ENCODE peak calls at places on chromosomes 2 and 18, in six cellular contexts. G is HFFc6; B is type B pancreatic cell; C is cardiac fibroblast; P is effector memory CD8-positive, alpha-beta T cell; S is stimulated activated CD4-positive, alpha-beta T cell treated with anti-CD3 and anti-CD28 coated beads, Interleukin-2, amount 100 ng/mL, for 48 hours. E is an unnamed sample.

GRCh38 chr2:19035238-19035637 is 323.2 kb downstream of the OSR1 start:
- DNase-seq in G (no peak), B (no peak), C (peak), P (no peak), S (no peak), E (no peak)

GRCh38 chr2:60282886-60283285 is 270.6 kb downstream of the BCL11A start:
- DNase-seq in G (no peak), B (no peak), C (no peak), P (no peak), S (no peak), E (no peak)

GRCh38 chr18:79680100-79680879 is 687 bp downstream of the CTDP1 start:
- DNase-seq in G (peak), B (no peak), C (peak), P (peak), S (peak), E (peak)

GRCh38 chr2:16020389-16021008 is 80.1 kb downstream of the MYCN start:
- DNase-seq in G (no peak), B (no peak), C (no peak), P (no peak), S (no peak), E (no peak)

GRCh38 chr18:37669991-37670534 is 104.5 kb upstream of the CELF4 start:
- DNase-seq in G (no peak), B (no peak), C (no peak), P (no peak), S (no peak), E (no peak)

GRCh38 chr2:37809931-37810570 is 115.0 kb upstream of the RMDN2 start:
- DNase-seq in G (no peak), B (no peak), C (no peak), P (no peak), S (no peak), E (peak)

GRCh38 chr2:221200184-221200839 is 371.8 kb downstream of the EPHA4 start:
- DNase-seq in G (no peak), B (no peak), C (no peak), P (no peak), S (no peak), E (no peak)

GRCh38 chr2:174858745-174859144 is 94.5 kb upstream of the CHRNA1 start:
- DNase-seq in G (no peak), B (no peak), C (no peak), P (no peak), S (no peak), E (no peak)

GRCh38 chr2:235940330-235940729 is 227.9 kb downstream of the GBX2 start:
- DNase-seq in G (no peak), B (no peak), C (peak), P (no peak), S (no peak), E (no peak)

GRCh38 chr2:218569661-218570500 is 1.2 kb downstream of the CNOT9 start:
- DNase-seq in G (peak), B (no peak), C (peak), P (no peak), S (no peak), E (peak)

GRCh38 chr2:222142027-222142426 is 156.8 kb downstream of the PAX3 start:
- DNase-seq in G (peak), B (no peak), C (no peak), P (no peak), S (no peak), E (no peak)

GRCh38 chr2:205570641-205571040 is 111.7 kb upstream of the NRP2 start:
- DNase-seq in G (no peak), B (no peak), C (no peak), P (no peak), S (no peak), E (no peak)

GRCh38 chr2:47488870-47489584 is 86.1 kb downstream of the MSH2 start:
- DNase-seq in G (peak), B (no peak), C (peak), P (no peak), S (no peak), E (peak)

GRCh38 chr2:54060000-54060399 is 55.4 kb upstream of the ACYP2 start:
- DNase-seq in G (peak), B (no peak), C (no peak), P (no peak), S (no peak), E (no peak)

GRCh38 chr2:59413751-59414570 is 1139.5 kb downstream of the BCL11A start:
- DNase-seq in G (no peak), B (no peak), C (no peak), P (no peak), S (no peak), E (no peak)

GRCh38 chr2:149082781-149083180 is 44.3 kb downstream of the LYPD6B start:
- DNase-seq in G (no peak), B (no peak), C (no peak), P (no peak), S (no peak), E (no peak)

GRCh38 chr2:16862474-16862873 is 196.8 kb upstream of the CYRIA start:
- DNase-seq in G (no peak), B (no peak), C (no peak), P (no peak), S (no peak), E (no peak)

GRCh38 chr2:85954918-85955420 is 66.2 kb upstream of the ST3GAL5 start:
- DNase-seq in G (no peak), B (no peak), C (no peak), P (no peak), S (no peak), E (no peak)

GRCh38 chr2:222424729-222425671 is 657 bp downstream of the SGPP2 start:
- DNase-seq in G (no peak), B (peak), C (no peak), P (no peak), S (peak), E (no peak)

GRCh38 chr2:170091461-170091860 is 86.5 kb upstream of the MYO3B start:
- DNase-seq in G (no peak), B (no peak), C (no peak), P (no peak), S (no peak), E (no peak)

GRCh38 chr18:49597152-49597551 is 35.3 kb downstream of the LIPG start:
- DNase-seq in G (no peak), B (no peak), C (no peak), P (no peak), S (no peak), E (no peak)

E was measured in endothelial cell of umbilical vein.